ENCODE peak calls at places on chromosome 9, in nine cellular contexts. One of them, this sample, is unnamed.

GRCh38 chr9:123745933-123746332 is 184.0 kb downstream of the DENND1A start:
- DNase-seq in activated CD8-positive, alpha-beta memory T cell treated with anti-CD3 and anti-CD28 coated beads for 24 hours: no peak
- DNase-seq in HuH-7.5: no peak
- DNase-seq in ELR: no peak
- DNase-seq in EH: no peak
- DNase-seq in lower lobe of right lung: no peak
- DNase-seq in CD8-positive, alpha-beta memory T cell: no peak
- DNase-seq in CD8-positive, alpha-beta T cell: no peak
- DNase-seq in stromal cell of bone marrow: no peak
- DNase-seq in this sample: no peak

GRCh38 chr9:107090218-107090617 is 192.9 kb upstream of the RAD23B start:
- DNase-seq in EH: no peak
- DNase-seq in ELR: no peak
- DNase-seq in CD8-positive, alpha-beta memory T cell: no peak
- DNase-seq in HuH-7.5: no peak
- DNase-seq in stromal cell of bone marrow: no peak
- DNase-seq in CD8-positive, alpha-beta T cell: no peak
- DNase-seq in activated CD8-positive, alpha-beta memory T cell treated with anti-CD3 and anti-CD28 coated beads for 24 hours: no peak
- DNase-seq in lower lobe of right lung: no peak
- DNase-seq in this sample: no peak

GRCh38 chr9:129459550-129460322 is 161.2 kb downstream of the C9orf50 start:
- DNase-seq in EH: no peak
- DNase-seq in CD8-positive, alpha-beta memory T cell: peak; percentile 61
- DNase-seq in HuH-7.5: peak; percentile 67
- DNase-seq in activated CD8-positive, alpha-beta memory T cell treated with anti-CD3 and anti-CD28 coated beads for 24 hours: peak; percentile 77
- DNase-seq in lower lobe of right lung: no peak
- DNase-seq in stromal cell of bone marrow: no peak
- DNase-seq in ELR: no peak
- DNase-seq in CD8-positive, alpha-beta T cell: no peak
- DNase-seq in this sample: no peak

GRCh38 chr9:36967997-36968396 is 66.1 kb downstream of the PAX5 start:
- DNase-seq in ELR: no peak
- DNase-seq in CD8-positive, alpha-beta memory T cell: no peak
- DNase-seq in stromal cell of bone marrow: no peak
- DNase-seq in EH: no peak
- DNase-seq in activated CD8-positive, alpha-beta memory T cell treated with anti-CD3 and anti-CD28 coated beads for 24 hours: no peak
- DNase-seq in CD8-positive, alpha-beta T cell: no peak
- DNase-seq in lower lobe of right lung: no peak
- DNase-seq in HuH-7.5: no peak
- DNase-seq in this sample: no peak

GRCh38 chr9:18749711-18750110 is 275.8 kb downstream of the ADAMTSL1 start:
- DNase-seq in ELR: no peak
- DNase-seq in lower lobe of right lung: no peak
- DNase-seq in stromal cell of bone marrow: no peak
- DNase-seq in HuH-7.5: no peak
- DNase-seq in EH: no peak
- DNase-seq in activated CD8-positive, alpha-beta memory T cell treated with anti-CD3 and anti-CD28 coated beads for 24 hours: no peak
- DNase-seq in CD8-positive, alpha-beta T cell: no peak
- DNase-seq in CD8-positive, alpha-beta memory T cell: no peak
- DNase-seq in this sample: no peak

GRCh38 chr9:114382951-114383865 is 4.6 kb downstream of the AKNA start:
- DNase-seq in stromal cell of bone marrow: peak; percentile 80
- DNase-seq in HuH-7.5: no peak
- DNase-seq in CD8-positive, alpha-beta T cell: peak; percentile 74
- DNase-seq in CD8-positive, alpha-beta memory T cell: peak; percentile 79
- DNase-seq in lower lobe of right lung: no peak
- DNase-seq in EH: peak; percentile 81
- DNase-seq in activated CD8-positive, alpha-beta memory T cell treated with anti-CD3 and anti-CD28 coated beads for 24 hours: peak; percentile 81
- DNase-seq in ELR: no peak
- DNase-seq in this sample: peak; percentile 49

GRCh38 chr9:100117316-100117715 is 18.3 kb downstream of the INVS start:
- DNase-seq in lower lobe of right lung: no peak
- DNase-seq in EH: no peak
- DNase-seq in activated CD8-positive, alpha-beta memory T cell treated with anti-CD3 and anti-CD28 coated beads for 24 hours: no peak
- DNase-seq in HuH-7.5: no peak
- DNase-seq in CD8-positive, alpha-beta T cell: no peak
- DNase-seq in CD8-positive, alpha-beta memory T cell: no peak
- DNase-seq in ELR: no peak
- DNase-seq in stromal cell of bone marrow: no peak
- DNase-seq in this sample: no peak

GRCh38 chr9:15249042-15249818 is 57.8 kb downstream of the TTC39B start:
- DNase-seq in stromal cell of bone marrow: peak; percentile 14
- DNase-seq in activated CD8-positive, alpha-beta memory T cell treated with anti-CD3 and anti-CD28 coated beads for 24 hours: no peak
- DNase-seq in HuH-7.5: no peak
- DNase-seq in CD8-positive, alpha-beta memory T cell: no peak
- DNase-seq in ELR: peak; percentile 76
- DNase-seq in EH: peak; percentile 82
- DNase-seq in lower lobe of right lung: no peak
- DNase-seq in CD8-positive, alpha-beta T cell: no peak
- DNase-seq in this sample: no peak

GRCh38 chr9:2209400-2209799 is 194.3 kb downstream of the SMARCA2 start:
- DNase-seq in HuH-7.5: no peak
- DNase-seq in CD8-positive, alpha-beta memory T cell: no peak
- DNase-seq in EH: peak; percentile 16
- DNase-seq in lower lobe of right lung: no peak
- DNase-seq in ELR: peak; percentile 19
- DNase-seq in stromal cell of bone marrow: no peak
- DNase-seq in CD8-positive, alpha-beta T cell: no peak
- DNase-seq in activated CD8-positive, alpha-beta memory T cell treated with anti-CD3 and anti-CD28 coated beads for 24 hours: no peak
- DNase-seq in this sample: no peak

GRCh38 chr9:93267681-93268505 is 84.0 kb downstream of the WNK2 start:
- DNase-seq in lower lobe of right lung: peak; percentile 45
- DNase-seq in CD8-positive, alpha-beta memory T cell: no peak
- DNase-seq in CD8-positive, alpha-beta T cell: no peak
- DNase-seq in ELR: no peak
- DNase-seq in activated CD8-positive, alpha-beta memory T cell treated with anti-CD3 and anti-CD28 coated beads for 24 hours: peak; percentile 49
- DNase-seq in stromal cell of bone marrow: no peak
- DNase-seq in EH: no peak
- DNase-seq in HuH-7.5: no peak
- DNase-seq in this sample: no peak

GRCh38 chr9:115106642-115107041 is 11.3 kb downstream of the TNC start:
- DNase-seq in activated CD8-positive, alpha-beta memory T cell treated with anti-CD3 and anti-CD28 coated beads for 24 hours: no peak
- DNase-seq in CD8-positive, alpha-beta T cell: no peak
- DNase-seq in EH: peak; percentile 64
- DNase-seq in ELR: peak; percentile 83
- DNase-seq in lower lobe of right lung: no peak
- DNase-seq in HuH-7.5: no peak
- DNase-seq in stromal cell of bone marrow: no peak
- DNase-seq in CD8-positive, alpha-beta memory T cell: no peak
- DNase-seq in this sample: no peak

GRCh38 chr9:117074782-117075510 is 339.9 kb downstream of the ASTN2 start:
- DNase-seq in ELR: no peak
- DNase-seq in HuH-7.5: no peak
- DNase-seq in CD8-positive, alpha-beta memory T cell: no peak
- DNase-seq in stromal cell of bone marrow: no peak
- DNase-seq in EH: no peak
- DNase-seq in lower lobe of right lung: no peak
- DNase-seq in activated CD8-positive, alpha-beta memory T cell treated with anti-CD3 and anti-CD28 coated beads for 24 hours: no peak
- DNase-seq in CD8-positive, alpha-beta T cell: no peak
- DNase-seq in this sample: no peak

GRCh38 chr9:126702501-126703329 is 89.0 kb downstream of the LMX1B start:
- DNase-seq in ELR: peak; percentile 26
- DNase-seq in EH: no peak
- DNase-seq in lower lobe of right lung: peak; percentile 44
- DNase-seq in HuH-7.5: peak; percentile 66
- DNase-seq in stromal cell of bone marrow: no peak
- DNase-seq in CD8-positive, alpha-beta T cell: peak; percentile 48
- DNase-seq in activated CD8-positive, alpha-beta memory T cell treated with anti-CD3 and anti-CD28 coated beads for 24 hours: peak; percentile 77
- DNase-seq in CD8-positive, alpha-beta memory T cell: peak; percentile 48
- DNase-seq in this sample: peak; percentile 34

GRCh38 chr9:21331676-21332402 is 3.4 kb downstream of the KLHL9 start:
- DNase-seq in lower lobe of right lung: no peak
- DNase-seq in stromal cell of bone marrow: no peak
- DNase-seq in activated CD8-positive, alpha-beta memory T cell treated with anti-CD3 and anti-CD28 coated beads for 24 hours: no peak
- DNase-seq in ELR: no peak
- DNase-seq in CD8-positive, alpha-beta T cell: no peak
- DNase-seq in EH: peak; percentile 46
- DNase-seq in CD8-positive, alpha-beta memory T cell: no peak
- DNase-seq in HuH-7.5: no peak
- DNase-seq in this sample: no peak

GRCh38 chr9:135607401-135608293 is 31.7 kb downstream of the GLT6D1 start:
- DNase-seq in HuH-7.5: no peak
- DNase-seq in stromal cell of bone marrow: no peak
- DNase-seq in lower lobe of right lung: no peak
- DNase-seq in ELR: no peak
- DNase-seq in EH: no peak
- DNase-seq in CD8-positive, alpha-beta memory T cell: no peak
- DNase-seq in CD8-positive, alpha-beta T cell: no peak
- DNase-seq in activated CD8-positive, alpha-beta memory T cell treated with anti-CD3 and anti-CD28 coated beads for 24 hours: no peak
- DNase-seq in this sample: no peak

GRCh38 chr9:27151693-27152397 is 42.8 kb downstream of the TEK start:
- DNase-seq in lower lobe of right lung: no peak
- DNase-seq in EH: peak; percentile 73
- DNase-seq in HuH-7.5: no peak
- DNase-seq in ELR: peak; percentile 21
- DNase-seq in CD8-positive, alpha-beta T cell: no peak
- DNase-seq in activated CD8-positive, alpha-beta memory T cell treated with anti-CD3 and anti-CD28 coated beads for 24 hours: no peak
- DNase-seq in CD8-positive, alpha-beta memory T cell: no peak
- DNase-seq in stromal cell of bone marrow: no peak
- DNase-seq in this sample: no peak

GRCh38 chr9:92159058-92159457 is 43.8 kb upstream of the SPTLC1 start:
- DNase-seq in activated CD8-positive, alpha-beta memory T cell treated with anti-CD3 and anti-CD28 coated beads for 24 hours: no peak
- DNase-seq in stromal cell of bone marrow: no peak
- DNase-seq in ELR: no peak
- DNase-seq in HuH-7.5: no peak
- DNase-seq in EH: no peak
- DNase-seq in CD8-positive, alpha-beta memory T cell: no peak
- DNase-seq in lower lobe of right lung: no peak
- DNase-seq in CD8-positive, alpha-beta T cell: no peak
- DNase-seq in this sample: no peak

GRCh38 chr9:127520941-127521918 is 69.9 kb downstream of the LRSAM1 start:
- DNase-seq in CD8-positive, alpha-beta memory T cell: no peak
- DNase-seq in activated CD8-positive, alpha-beta memory T cell treated with anti-CD3 and anti-CD28 coated beads for 24 hours: no peak
- DNase-seq in EH: peak; percentile 97
- DNase-seq in HuH-7.5: no peak
- DNase-seq in lower lobe of right lung: no peak
- DNase-seq in ELR: peak; percentile 95
- DNase-seq in CD8-positive, alpha-beta T cell: no peak
- DNase-seq in stromal cell of bone marrow: peak; percentile 51
- DNase-seq in this sample: no peak

GRCh38 chr9:109010676-109011655 is 2.3 kb downstream of the CTNNAL1 start:
- DNase-seq in ELR: peak; percentile 88
- DNase-seq in CD8-positive, alpha-beta T cell: peak; percentile 44
- DNase-seq in activated CD8-positive, alpha-beta memory T cell treated with anti-CD3 and anti-CD28 coated beads for 24 hours: peak; percentile 61
- DNase-seq in lower lobe of right lung: no peak
- DNase-seq in stromal cell of bone marrow: peak; percentile 60
- DNase-seq in CD8-positive, alpha-beta memory T cell: peak; percentile 70
- DNase-seq in HuH-7.5: no peak
- DNase-seq in EH: peak; percentile 76
- DNase-seq in this sample: peak; percentile 24

GRCh38 chr9:132114102-132114707 is 34.5 kb upstream of the MED27 start:
- DNase-seq in CD8-positive, alpha-beta memory T cell: peak; percentile 54
- DNase-seq in CD8-positive, alpha-beta T cell: peak; percentile 45
- DNase-seq in stromal cell of bone marrow: peak; percentile 25
- DNase-seq in ELR: peak; percentile 64
- DNase-seq in lower lobe of right lung: peak; percentile 64
- DNase-seq in activated CD8-positive, alpha-beta memory T cell treated with anti-CD3 and anti-CD28 coated beads for 24 hours: peak; percentile 62
- DNase-seq in EH: peak; percentile 60
- DNase-seq in HuH-7.5: peak; percentile 68
- DNase-seq in this sample: peak; percentile 26

GRCh38 chr9:9117866-9118265 is 1318.3 kb upstream of the DMAC1 start:
- DNase-seq in HuH-7.5: no peak
- DNase-seq in CD8-positive, alpha-beta memory T cell: no peak
- DNase-seq in stromal cell of bone marrow: no peak
- DNase-seq in EH: no peak
- DNase-seq in lower lobe of right lung: no peak
- DNase-seq in ELR: no peak
- DNase-seq in activated CD8-positive, alpha-beta memory T cell treated with anti-CD3 and anti-CD28 coated beads for 24 hours: no peak
- DNase-seq in CD8-positive, alpha-beta T cell: no peak
- DNase-seq in this sample: no peak

GRCh38 chr9:95325221-95325620 is 7.7 kb upstream of the FANCC start:
- DNase-seq in CD8-positive, alpha-beta T cell: no peak
- DNase-seq in CD8-positive, alpha-beta memory T cell: no peak
- DNase-seq in lower lobe of right lung: no peak
- DNase-seq in HuH-7.5: no peak
- DNase-seq in stromal cell of bone marrow: no peak
- DNase-seq in EH: no peak
- DNase-seq in activated CD8-positive, alpha-beta memory T cell treated with anti-CD3 and anti-CD28 coated beads for 24 hours: no peak
- DNase-seq in ELR: no peak
- DNase-seq in this sample: no peak

GRCh38 chr9:97849980-97850379 is 3.0 kb upstream of the FOXE1 start:
- DNase-seq in activated CD8-positive, alpha-beta memory T cell treated with anti-CD3 and anti-CD28 coated beads for 24 hours: no peak
- DNase-seq in HuH-7.5: no peak
- DNase-seq in ELR: no peak
- DNase-seq in CD8-positive, alpha-beta memory T cell: no peak
- DNase-seq in lower lobe of right lung: no peak
- DNase-seq in CD8-positive, alpha-beta T cell: no peak
- DNase-seq in stromal cell of bone marrow: no peak
- DNase-seq in EH: no peak
- DNase-seq in this sample: no peak

GRCh38 chr9:650362-650761 is 191.1 kb upstream of the DMRT1 start:
- DNase-seq in CD8-positive, alpha-beta memory T cell: no peak
- DNase-seq in activated CD8-positive, alpha-beta memory T cell treated with anti-CD3 and anti-CD28 coated beads for 24 hours: no peak
- DNase-seq in ELR: no peak
- DNase-seq in HuH-7.5: no peak
- DNase-seq in EH: peak; percentile 29
- DNase-seq in CD8-positive, alpha-beta T cell: no peak
- DNase-seq in stromal cell of bone marrow: no peak
- DNase-seq in lower lobe of right lung: no peak
- DNase-seq in this sample: no peak

GRCh38 chr9:123234853-123235252 is 33.5 kb downstream of the STRBP start:
- DNase-seq in lower lobe of right lung: no peak
- DNase-seq in stromal cell of bone marrow: no peak
- DNase-seq in activated CD8-positive, alpha-beta memory T cell treated with anti-CD3 and anti-CD28 coated beads for 24 hours: no peak
- DNase-seq in EH: no peak
- DNase-seq in CD8-positive, alpha-beta T cell: no peak
- DNase-seq in ELR: no peak
- DNase-seq in HuH-7.5: no peak
- DNase-seq in CD8-positive, alpha-beta memory T cell: no peak
- DNase-seq in this sample: no peak

GRCh38 chr9:126860077-126860756 is at the start of gene ZBTB34:
- DNase-seq in activated CD8-positive, alpha-beta memory T cell treated with anti-CD3 and anti-CD28 coated beads for 24 hours: peak; percentile 96
- DNase-seq in HuH-7.5: peak; percentile 54
- DNase-seq in EH: peak; percentile 64
- DNase-seq in ELR: peak; percentile 62
- DNase-seq in stromal cell of bone marrow: peak; percentile 18
- DNase-seq in CD8-positive, alpha-beta memory T cell: peak; percentile 82
- DNase-seq in lower lobe of right lung: peak; percentile 80
- DNase-seq in CD8-positive, alpha-beta T cell: peak; percentile 80
- DNase-seq in this sample: peak; percentile 71

This sample was measured in activated gamma-delta T cell treated with Interleukin-2 at 50 U/mL for 16 hours.